ENCODE peak calls at places on chromosome 5, in seven cellular contexts. Z is GM23338, E is hypothalamus, Q is HTR-8/SVneo, C is Daoy, V is HEK293T, H is GM12865. P is an unnamed sample.

GRCh38 chr5:140253985-140254384 is 48.9 kb downstream of the PFDN1 start:
- DNase-seq in Z (no peak), E (no peak), Q (no peak), C (peak), V (no peak), H (no peak), P (no peak)

GRCh38 chr5:13745508-13745907 is 199.0 kb downstream of the DNAH5 start:
- DNase-seq in Z (peak), E (no peak), Q (peak), C (peak), V (no peak), H (no peak), P (no peak)

GRCh38 chr5:65625743-65626142 is 916 bp downstream of the SHLD3 start:
- DNase-seq in Z (peak), E (no peak), Q (no peak), C (no peak), V (no peak), H (peak), P (no peak)

GRCh38 chr5:109961755-109962154 is 272.0 kb downstream of the MAN2A1 start:
- DNase-seq in Z (no peak), E (no peak), Q (no peak), C (no peak), V (no peak), H (no peak), P (no peak)

GRCh38 chr5:149325166-149325735 is 20.0 kb upstream of the GRPEL2 start:
- DNase-seq in Z (no peak), E (no peak), Q (peak), C (no peak), V (no peak), H (no peak), P (peak)

GRCh38 chr5:76521240-76521758 is 101.9 kb downstream of the F2RL2 start:
- DNase-seq in Z (no peak), E (no peak), Q (no peak), C (peak), V (no peak), H (peak), P (peak)

GRCh38 chr5:168667301-168667859 is 88.2 kb upstream of the PANK3 start:
- DNase-seq in Z (no peak), E (no peak), Q (no peak), C (no peak), V (no peak), H (no peak), P (no peak)

GRCh38 chr5:107930092-107930491 is 259.4 kb upstream of the EFNA5 start:
- DNase-seq in Z (no peak), E (no peak), Q (no peak), C (no peak), V (no peak), H (no peak), P (no peak)

GRCh38 chr5:138353550-138353893 is 1.0 kb downstream of the KDM3B start:
- DNase-seq in Z (no peak), E (no peak), Q (no peak), C (no peak), V (no peak), H (no peak), P (no peak)

GRCh38 chr5:167284491-167284890 is 1007.0 kb upstream of the WWC1 start:
- DNase-seq in Z (no peak), E (no peak), Q (no peak), C (peak), V (no peak), H (no peak), P (no peak)

GRCh38 chr5:90307386-90308181 is 102.0 kb downstream of the CETN3 start:
- DNase-seq in Z (no peak), E (no peak), Q (no peak), C (no peak), V (no peak), H (no peak), P (no peak)

GRCh38 chr5:167982-168660 is 23.2 kb upstream of the LRRC14B start:
- DNase-seq in Z (no peak), E (no peak), Q (peak), C (peak), V (no peak), H (no peak), P (no peak)

GRCh38 chr5:57173026-57173317 is 887 bp upstream of the GPBP1 start:
- DNase-seq in Z (no peak), E (no peak), Q (no peak), C (no peak), V (no peak), H (no peak), P (no peak)

GRCh38 chr5:88438006-88438405 is 169.4 kb upstream of the TMEM161B start:
- DNase-seq in Z (no peak), E (no peak), Q (peak), C (peak), V (no peak), H (no peak), P (no peak)

GRCh38 chr5:56950626-56951130 is 1.2 kb downstream of the MIER3 start:
- DNase-seq in Z (peak), E (peak), Q (peak), C (peak), V (peak), H (peak), P (peak)

GRCh38 chr5:176342766-176343458 is 18.7 kb downstream of the KIAA1191 start:
- DNase-seq in Z (no peak), E (no peak), Q (no peak), C (no peak), V (no peak), H (no peak), P (no peak)

GRCh38 chr5:76720988-76721569 is 5.2 kb downstream of the F2R start:
- DNase-seq in Z (no peak), E (no peak), Q (no peak), C (no peak), V (no peak), H (peak), P (no peak)

GRCh38 chr5:3394046-3394597 is 201.5 kb upstream of the IRX1 start:
- DNase-seq in Z (no peak), E (no peak), Q (no peak), C (no peak), V (no peak), H (no peak), P (no peak)

GRCh38 chr5:110401881-110402280 is 324.6 kb downstream of the TMEM232 start:
- DNase-seq in Z (no peak), E (no peak), Q (no peak), C (no peak), V (no peak), H (peak), P (no peak)

GRCh38 chr5:80926536-80926935 is 33.6 kb upstream of the RASGRF2 start:
- DNase-seq in Z (no peak), E (no peak), Q (no peak), C (no peak), V (no peak), H (no peak), P (no peak)

GRCh38 chr5:113367586-113367985 is 67.2 kb downstream of the TSSK1B start:
- DNase-seq in Z (peak), E (no peak), Q (no peak), C (no peak), V (no peak), H (no peak), P (no peak)

GRCh38 chr5:78387468-78388153 is 27.2 kb downstream of the SCAMP1 start:
- DNase-seq in Z (no peak), E (no peak), Q (no peak), C (no peak), V (no peak), H (no peak), P (no peak)

GRCh38 chr5:84411832-84412605 is 27.3 kb upstream of the EDIL3 start:
- DNase-seq in Z (no peak), E (no peak), Q (no peak), C (no peak), V (no peak), H (no peak), P (no peak)

GRCh38 chr5:126624534-126624933 is 23.8 kb downstream of the PHAX start:
- DNase-seq in Z (no peak), E (no peak), Q (peak), C (peak), V (no peak), H (no peak), P (peak)

GRCh38 chr5:4095918-4096630 is 500.4 kb downstream of the IRX1 start:
- DNase-seq in Z (no peak), E (no peak), Q (no peak), C (peak), V (no peak), H (no peak), P (no peak)

GRCh38 chr5:43638556-43638955 is 35.6 kb downstream of the NNT start:
- DNase-seq in Z (no peak), E (no peak), Q (no peak), C (no peak), V (no peak), H (no peak), P (no peak)

GRCh38 chr5:142717582-142718215 is 31.8 kb upstream of the FGF1 start:
- DNase-seq in Z (peak), E (no peak), Q (peak), C (peak), V (peak), H (peak), P (no peak)